ENCODE peak calls at places on chromosomes 12 and 14, in nine cellular contexts. V, J, E, T, X, C, F, G and W are unnamed samples. For H3K9me2, the result is how much of the 10 kb centered on the place peaks cover.

GRCh38 chr12:108449478-108449877 is 65.6 kb upstream of the FICD start:
- DNase-seq in V (no peak), J (no peak), E (no peak), T (peak), X (no peak), C (no peak), F (no peak), G (no peak), W (no peak)

GRCh38 chr12:93390565-93391297 is 13.0 kb downstream of the NUDT4 start:
- DNase-seq in V (no peak), J (no peak), E (no peak), T (no peak), X (no peak), C (no peak), F (no peak), G (no peak), W (no peak)

GRCh38 chr14:33564774-33565630 is 385.9 kb downstream of the EGLN3 start:
- DNase-seq in V (peak), J (peak), E (peak), T (no peak), X (no peak), C (no peak), F (peak), G (no peak), W (peak)

GRCh38 chr14:56608682-56609081 is 29.1 kb downstream of the TMEM260 start:
- DNase-seq in V (no peak), J (no peak), E (no peak), T (no peak), X (no peak), C (no peak), F (no peak), G (peak), W (no peak)

GRCh38 chr12:113097716-113098427 is 37.7 kb downstream of the RASAL1 start:
- DNase-seq in V (peak), J (no peak), E (peak), T (peak), X (no peak), C (no peak), F (no peak), G (no peak), W (peak)

GRCh38 chr12:15852383-15852782 is 29.8 kb upstream of the STRAP start:
- DNase-seq in V (no peak), J (no peak), E (no peak), T (no peak), X (peak), C (no peak), F (no peak), G (no peak), W (peak)

GRCh38 chr12:24255920-24256635 is 306.6 kb upstream of the SOX5 start:
- DNase-seq in V (no peak), J (no peak), E (peak), T (no peak), X (no peak), C (no peak), F (no peak), G (no peak), W (no peak)

GRCh38 chr12:94898388-94898787 is 105.1 kb downstream of the NDUFA12 start:
- DNase-seq in V (no peak), J (peak), E (peak), T (no peak), X (no peak), C (no peak), F (no peak), G (no peak), W (no peak)

GRCh38 chr14:64235652-64236640 is 58.2 kb downstream of the ESR2 start:
- DNase-seq in V (peak), J (no peak), E (no peak), T (no peak), X (no peak), C (peak), F (no peak), G (no peak), W (no peak)

GRCh38 chr14:20614038-20614840 is 23.1 kb upstream of the RNASE12 start:
- DNase-seq in V (peak), J (peak), E (no peak), T (no peak), X (no peak), C (no peak), F (no peak), G (no peak), W (peak)
- H3K9me2 ChIP-seq in V (under half), J (under half), E (under half), T (under half), X (under half), C (under half), F (under half), G (under half), W (under half)

GRCh38 chr12:109995703-109996482 is at the start of gene GIT2:
- DNase-seq in V (peak), J (peak), E (peak), T (peak), X (peak), C (peak), F (peak), G (peak), W (peak)

GRCh38 chr12:109997393-109997792 is 1.2 kb upstream of the GIT2 start:
- DNase-seq in V (no peak), J (no peak), E (no peak), T (no peak), X (no peak), C (no peak), F (no peak), G (no peak), W (no peak)

GRCh38 chr12:109995366-109995702 is 834 bp downstream of the GIT2 start:
- DNase-seq in V (no peak), J (no peak), E (no peak), T (no peak), X (no peak), C (no peak), F (no peak), G (no peak), W (peak)

GRCh38 chr12:109998241-109998903 is 858 bp upstream of the ANKRD13A start:
- DNase-seq in V (peak), J (peak), E (no peak), T (no peak), X (no peak), C (no peak), F (no peak), G (no peak), W (peak)

DNA sequence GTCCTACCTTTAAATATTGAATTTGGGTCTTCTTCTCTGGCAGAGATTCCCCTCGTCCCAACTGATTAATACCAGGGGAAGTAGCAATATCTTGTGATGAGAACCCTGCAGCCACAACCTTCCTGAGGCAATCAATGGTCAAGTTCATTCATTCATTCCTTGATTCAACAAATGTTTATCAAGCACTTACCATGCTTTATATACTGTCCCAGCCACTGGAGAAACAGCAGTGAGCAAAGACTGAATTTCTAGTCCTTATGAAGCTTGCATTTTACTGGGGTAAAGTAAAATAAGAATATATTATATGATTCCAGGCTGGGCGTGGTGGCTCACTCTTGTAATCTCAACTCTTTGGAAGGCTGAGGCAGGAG is 300 bp upstream of the GIT2 start:
- DNase-seq in V (no peak), J (no peak), E (no peak), T (no peak), X (no peak), C (no peak), F (no peak), G (no peak), W (no peak)
- H3K4me3 ChIP-seq in V (peak), J (peak), E (peak), T (peak), X (no peak), C (peak), F (peak), G (peak), W (peak)

GRCh38 chr14:72619881-72620280 is 274.0 kb downstream of the DPF3 start:
- DNase-seq in V (no peak), J (no peak), E (no peak), T (no peak), X (no peak), C (no peak), F (no peak), G (no peak), W (no peak)
- H3K9me2 ChIP-seq in V (under half), J (under half), E (under half), T (under half), X (under half), C (under half), F (under half), G (under half), W (under half)

DNA sequence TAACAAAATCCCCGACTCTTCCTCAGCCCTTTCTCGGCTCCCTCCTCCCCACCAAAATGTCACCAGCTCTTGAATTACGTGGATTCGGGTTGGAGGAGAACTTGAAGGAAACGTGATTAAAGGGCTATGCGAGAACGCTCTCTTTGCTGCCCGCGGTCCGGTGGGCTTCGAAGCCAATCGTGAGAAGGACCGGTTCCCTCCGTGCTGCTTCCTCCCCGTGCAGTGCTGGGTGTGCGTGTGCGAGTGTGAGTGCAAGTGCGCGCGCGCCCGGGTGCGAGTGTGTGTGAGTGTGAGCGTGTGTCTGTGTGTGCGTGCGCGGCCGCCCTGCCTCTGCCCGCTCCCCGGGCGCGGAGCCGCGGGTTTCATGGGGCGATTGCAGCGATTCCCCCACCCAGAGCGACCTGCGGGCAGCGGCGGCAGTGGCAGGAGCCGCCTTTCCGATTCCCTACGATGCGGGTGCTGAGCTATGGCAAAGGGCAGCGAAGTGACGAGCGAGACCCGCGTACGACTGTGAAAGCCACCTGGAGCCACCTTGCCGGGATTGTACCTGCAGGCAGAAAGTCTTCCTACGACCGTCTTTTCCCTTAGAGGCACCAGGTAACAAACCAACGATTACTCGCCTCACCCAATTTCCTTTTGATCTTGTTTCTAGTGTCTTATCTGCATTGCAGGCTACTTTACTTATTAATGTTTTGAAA is 1.4 kb downstream of the LRFN5 start:
- DNase-seq in V (no peak), J (no peak), E (peak), T (no peak), X (peak), C (no peak), F (no peak), G (no peak), W (peak)
- H3K4me3 ChIP-seq in V (no peak), J (no peak), E (peak), T (no peak), X (peak), C (peak), F (no peak), G (no peak), W (peak)

DNA sequence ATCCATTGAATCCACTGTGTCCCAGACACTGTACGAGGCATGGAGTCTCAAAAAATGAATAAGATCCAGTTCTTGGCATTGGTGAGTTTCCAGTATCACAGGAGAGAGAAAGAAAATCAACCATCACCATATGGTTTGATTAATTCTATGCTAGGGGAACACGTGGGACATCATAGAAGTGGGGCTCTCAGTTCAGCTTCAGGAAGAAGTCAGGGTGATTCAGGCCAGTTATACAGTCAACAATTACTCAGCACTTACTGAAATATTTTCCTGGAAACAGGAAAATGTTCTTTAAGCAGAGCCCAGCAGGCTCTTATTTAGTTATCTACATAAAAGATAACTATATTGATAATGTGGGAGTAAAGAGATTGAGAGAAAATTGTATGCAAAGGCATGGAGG is 407.2 kb downstream of the NOVA1 start:
- DNase-seq in V (no peak), J (peak), E (no peak), T (no peak), X (no peak), C (no peak), F (no peak), G (no peak), W (peak)
- H3K9me2 ChIP-seq in V (under half), J (under half), E (under half), T (under half), X (under half), C (under half), F (under half), G (under half), W (under half)

DNA sequence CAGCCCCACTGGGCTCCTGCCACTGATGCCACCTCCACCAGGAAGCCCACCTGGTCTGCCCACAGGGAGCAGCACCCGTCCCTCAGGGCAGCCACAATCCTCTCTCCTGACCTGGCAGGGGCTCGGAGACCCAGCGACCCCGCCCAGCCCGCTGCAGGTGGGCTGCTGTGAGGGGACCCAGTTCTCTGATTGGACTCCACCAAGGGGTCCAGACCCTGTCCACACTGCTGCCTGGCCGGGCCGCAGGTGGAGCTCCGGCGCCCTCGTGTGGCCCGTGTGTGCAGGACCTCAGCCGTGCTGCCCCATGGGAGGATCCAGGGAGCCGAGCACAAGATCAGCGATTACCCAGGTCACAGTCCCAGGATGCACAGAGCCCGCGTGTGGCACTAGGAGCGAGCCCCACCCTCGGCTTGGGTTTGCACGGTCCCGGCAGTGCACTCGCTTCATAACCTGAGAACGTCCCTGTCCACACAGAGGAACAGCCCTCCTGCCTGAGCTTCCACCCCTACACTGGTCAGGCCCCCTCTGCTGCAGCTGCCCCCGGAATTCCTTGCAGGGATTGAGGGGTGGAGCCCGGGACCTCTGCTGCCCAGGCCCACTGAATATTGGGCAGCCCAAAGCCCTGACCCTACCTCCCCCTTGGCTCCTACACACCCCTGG is 35.4 kb upstream of the TMEM179 start:
- DNase-seq in V (peak), J (peak), E (peak), T (peak), X (peak), C (peak), F (peak), G (peak), W (peak)
- H3K4me3 ChIP-seq in V (no peak), J (no peak), E (peak), T (no peak), X (no peak), C (no peak), F (no peak), G (peak), W (no peak)

GRCh38 chr14:100159865-100160533 is 554 bp upstream of the DEGS2 start:
- DNase-seq in V (no peak), J (peak), E (peak), T (no peak), X (peak), C (no peak), F (no peak), G (no peak), W (no peak)
- H3K9me2 ChIP-seq in V (under half), J (under half), E (under half), T (under half), X (under half), C (under half), F (under half), G (under half), W (under half)

DNA sequence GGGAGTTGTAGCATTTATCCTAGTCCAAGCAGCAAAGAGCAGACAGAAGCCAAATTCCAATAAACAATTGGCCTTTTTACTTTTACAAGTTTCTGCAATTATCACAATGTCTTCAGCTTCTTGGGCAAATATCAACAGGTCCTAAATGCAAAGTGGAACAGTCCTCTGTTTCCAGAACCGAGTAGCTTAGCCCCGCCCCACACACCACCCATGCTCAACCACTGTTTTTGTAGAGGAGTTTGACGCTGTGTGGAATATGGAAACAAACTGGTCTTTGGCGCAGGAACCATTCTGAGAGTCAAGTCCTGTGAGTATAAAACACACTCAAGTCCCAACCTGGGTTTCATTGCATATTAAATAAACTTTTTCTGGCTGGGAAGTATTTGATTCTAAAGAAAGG is 96.4 kb downstream of the DAD1 start:
- DNase-seq in V (no peak), J (no peak), E (no peak), T (no peak), X (no peak), C (no peak), F (no peak), G (no peak), W (no peak)
- H3K4me3 ChIP-seq in V (no peak), J (no peak), E (no peak), T (no peak), X (no peak), C (no peak), F (no peak), G (no peak), W (no peak)

GRCh38 chr12:40215977-40216376 is 8.8 kb upstream of the LRRK2 start:
- DNase-seq in V (no peak), J (peak), E (no peak), T (no peak), X (no peak), C (no peak), F (no peak), G (no peak), W (peak)

GRCh38 chr12:40212566-40212965 is 12.2 kb upstream of the LRRK2 start:
- DNase-seq in V (no peak), J (no peak), E (no peak), T (no peak), X (no peak), C (no peak), F (no peak), G (no peak), W (no peak)

GRCh38 chr12:40219760-40220159 is 5.0 kb upstream of the LRRK2 start:
- DNase-seq in V (no peak), J (no peak), E (no peak), T (no peak), X (no peak), C (no peak), F (no peak), G (no peak), W (no peak)

GRCh38 chr12:40211185-40211584 is 13.6 kb upstream of the LRRK2 start:
- DNase-seq in V (no peak), J (no peak), E (no peak), T (no peak), X (no peak), C (no peak), F (no peak), G (no peak), W (no peak)

GRCh38 chr12:40216516-40217288 is 8.1 kb upstream of the LRRK2 start:
- DNase-seq in V (no peak), J (no peak), E (no peak), T (no peak), X (no peak), C (no peak), F (no peak), G (no peak), W (no peak)
- H3K9me2 ChIP-seq in V (under half), J (under half), E (under half), T (under half), X (under half), C (under half), F (under half), G (under half), W (under half)

DNA sequence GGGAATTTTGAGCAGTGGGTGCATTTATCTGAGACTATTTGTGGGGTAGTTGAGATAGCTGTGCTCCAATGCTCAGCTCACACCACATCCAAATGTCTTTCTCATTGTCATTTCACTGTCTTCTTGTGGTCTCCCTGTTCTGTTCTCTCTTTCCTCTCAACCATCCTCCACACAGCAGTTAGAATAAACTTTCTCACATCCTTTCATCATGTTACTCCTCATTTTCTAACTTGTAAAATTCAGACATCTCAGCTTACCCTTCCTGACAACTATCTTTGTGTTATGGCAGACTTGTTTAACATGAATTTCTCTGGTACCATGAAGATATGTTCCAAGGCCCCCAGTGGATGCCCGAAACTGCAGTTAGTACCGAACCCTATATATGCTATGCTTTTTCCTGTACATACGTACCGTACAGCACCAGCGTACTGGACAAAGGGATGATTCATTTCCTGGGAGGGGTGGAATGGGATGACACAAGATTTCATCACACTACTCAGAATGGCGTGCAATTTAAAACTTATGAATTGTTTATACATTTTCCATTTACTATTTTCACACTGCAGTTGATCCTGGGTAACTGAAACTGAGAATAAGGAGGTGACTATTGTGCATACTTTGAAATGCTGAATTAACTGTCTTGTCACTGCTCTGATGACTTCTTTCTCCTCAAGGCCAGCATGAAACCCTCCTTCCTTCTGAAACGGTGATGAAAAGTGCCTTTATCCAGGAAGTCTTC is 177.1 kb upstream of the SLC38A2 start:
- DNase-seq in V (no peak), J (peak), E (no peak), T (no peak), X (no peak), C (peak), F (peak), G (peak), W (peak)
- H3K4me3 ChIP-seq in V (no peak), J (no peak), E (no peak), T (no peak), X (no peak), C (peak), F (no peak), G (no peak), W (no peak)